ENCODE peak calls at places on chromosomes 13 and 19, in four cellular contexts. R, J, S and E are unnamed samples.

GRCh38 chr19:55552620-55553019 is 7.3 kb upstream of the SBK3 start:
- DNase-seq in J (no peak), S (no peak), R (no peak), E (peak; percentile 7)

GRCh38 chr19:35973487-35973886 is 21.5 kb upstream of the SDHAF1 start:
- DNase-seq in S (no peak), J (no peak), R (no peak), E (no peak)

GRCh38 chr19:28010656-28011055 is 1202.3 kb downstream of the UQCRFS1 start:
- DNase-seq in S (no peak), J (no peak), R (no peak), E (no peak)

GRCh38 chr19:51980116-51980736 is 6.4 kb downstream of the ZNF350 start:
- DNase-seq in R (no peak), J (no peak), S (no peak), E (peak; percentile 50)

GRCh38 chr19:1400281-1401137 is 833 bp downstream of the GAMT start:
- DNase-seq in S (no peak), R (no peak), J (no peak), E (peak; percentile 35)

GRCh38 chr19:49425922-49426592 is 869 bp downstream of the GFY start:
- DNase-seq in J (no peak), S (no peak), R (no peak), E (no peak)

GRCh38 chr13:66563076-66563475 is 667.1 kb downstream of the PCDH9 start:
- DNase-seq in J (no peak), R (no peak), S (no peak), E (no peak)

GRCh38 chr13:46648166-46648607 is 95.2 kb downstream of the LRCH1 start:
- DNase-seq in J (no peak), S (no peak), R (no peak), E (peak; percentile 70)

GRCh38 chr13:27619093-27619705 is 1.1 kb downstream of the LNX2 start:
- DNase-seq in S (no peak), J (no peak), R (no peak), E (peak; percentile 30)

GRCh38 chr13:74438911-74439310 is 304.7 kb upstream of the KLF12 start:
- DNase-seq in R (no peak), J (no peak), S (no peak), E (no peak)

GRCh38 chr13:43196171-43196611 is 172.8 kb downstream of the DNAJC15 start:
- DNase-seq in J (no peak), S (no peak), R (no peak), E (peak; percentile 43)

GRCh38 chr13:108944760-108945159 is 315.3 kb downstream of the MYO16 start:
- DNase-seq in S (no peak), R (no peak), J (no peak), E (peak; percentile 79)

GRCh38 chr13:42277618-42278276 is 5.8 kb downstream of the AKAP11 start:
- DNase-seq in J (no peak), R (no peak), S (no peak), E (no peak)

GRCh38 chr13:34466301-34466700 is 475.8 kb upstream of the NBEA start:
- DNase-seq in S (no peak), J (no peak), R (no peak), E (no peak)

DNA sequence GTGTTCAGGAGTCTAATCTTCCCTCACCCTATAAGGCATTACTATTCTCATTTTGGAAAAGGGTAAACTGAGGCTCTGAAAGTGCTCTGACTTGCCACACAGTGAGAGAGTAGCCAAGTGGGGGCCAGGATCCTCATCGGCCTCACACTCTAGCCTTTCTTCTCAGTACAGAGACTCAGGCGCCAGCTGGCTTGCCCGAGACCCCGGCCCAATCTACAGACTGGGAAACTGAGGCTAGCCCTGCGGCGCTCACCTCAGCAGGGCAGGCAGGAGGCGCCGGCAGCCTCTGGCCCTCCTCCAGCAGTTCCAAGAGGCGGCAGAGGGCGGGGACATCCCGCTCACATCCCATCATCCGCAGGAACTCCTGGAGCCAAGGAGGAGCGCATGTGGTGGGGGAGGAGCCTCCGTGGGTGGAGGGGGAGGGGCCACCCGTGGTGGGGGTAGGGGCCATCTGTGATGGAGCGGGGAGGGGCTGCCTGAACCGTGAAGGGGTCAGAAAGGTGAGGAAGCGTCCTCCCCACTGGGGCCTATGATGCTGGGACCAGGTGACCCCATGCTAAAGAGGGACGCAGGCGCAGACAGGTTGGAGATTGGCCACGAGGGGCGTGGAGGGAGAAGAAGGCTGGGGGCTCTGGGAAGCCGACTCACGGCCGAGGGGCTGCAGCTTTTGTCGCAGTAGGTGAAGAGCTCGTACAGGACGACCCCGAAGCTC is 8.7 kb upstream of the INSL3 start:
- DNase-seq in R (no peak), J (no peak), S (no peak), E (no peak)
- TF ChIP-seq CTCF in R (no peak), J (no peak), S (peak; percentile 25), E (no peak)

GRCh38 chr13:111344471-111345191 is 24.2 kb downstream of the TEX29 start:
- DNase-seq in S (no peak), R (peak; percentile 72), J (peak; percentile 89), E (peak; percentile 16)
- TF ChIP-seq CTCF in S (peak; percentile 64), R (peak; percentile 74), J (peak; percentile 45), E (no peak)

GRCh38 chr19:15813916-15814315 is 1.5 kb downstream of the OR10H1 start:
- DNase-seq in R (no peak), J (no peak), S (no peak), E (no peak)

GRCh38 chr19:15815306-15815705 is at the start of gene OR10H1:
- DNase-seq in R (no peak), J (no peak), S (no peak), E (no peak)

GRCh38 chr19:15811476-15811875 is 4.0 kb downstream of the OR10H1 start:
- DNase-seq in J (no peak), R (no peak), S (no peak), E (no peak)

GRCh38 chr19:15812059-15812722 is 3.3 kb downstream of the OR10H1 start:
- DNase-seq in J (no peak), R (no peak), S (no peak), E (peak; percentile 20)

GRCh38 chr19:15810335-15810734 is 5.1 kb downstream of the OR10H1 start:
- DNase-seq in R (no peak), J (no peak), S (no peak), E (peak; percentile 25)
- TF ChIP-seq CTCF in R (no peak), J (peak; percentile 31), S (no peak), E (no peak)

GRCh38 chr19:8069116-8069973 is 16.8 kb downstream of the CCL25 start:
- DNase-seq in R (peak; percentile 7), J (no peak), S (no peak), E (peak; percentile 27)
- TF ChIP-seq CTCF in R (peak; percentile 80), J (peak; percentile 46), S (peak; percentile 84), E (peak; percentile 62)

GRCh38 chr13:110616103-110617101 is 1.1 kb downstream of the NAXD start:
- DNase-seq in J (no peak), R (no peak), S (no peak), E (peak; percentile 74)
- TF ChIP-seq CTCF in J (no peak), R (no peak), S (peak; percentile 19), E (no peak)

GRCh38 chr19:57351867-57352266 is 796 bp downstream of the ZNF304 start:
- DNase-seq in S (no peak), R (no peak), J (no peak), E (no peak)
- TF ChIP-seq CTCF in S (no peak), R (no peak), J (no peak), E (no peak)

GRCh38 chr19:2945575-2946184 is 909 bp upstream of the ZNF77 start:
- DNase-seq in J (no peak), R (no peak), S (no peak), E (no peak)
- TF ChIP-seq CTCF in J (no peak), R (no peak), S (no peak), E (no peak)

DNA sequence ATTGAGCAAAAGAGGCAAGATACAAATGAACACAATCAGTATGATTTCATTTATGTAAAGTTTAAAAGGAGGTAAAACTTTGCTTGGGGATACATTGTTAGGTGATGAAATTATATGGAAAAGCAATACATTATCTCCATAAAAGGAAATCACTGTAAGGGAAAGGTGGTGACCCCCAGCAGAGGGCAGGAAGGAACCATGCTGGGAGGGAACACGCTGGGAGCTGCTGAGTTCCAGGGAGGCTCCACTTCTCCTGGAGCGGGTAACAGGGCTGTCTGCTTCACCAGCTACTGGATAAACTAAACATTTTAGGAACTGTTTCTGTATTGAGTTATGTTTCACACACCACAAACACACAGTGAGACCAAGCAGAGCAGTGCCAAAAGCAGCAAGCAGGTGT is 91.2 kb downstream of the KATNAL1 start:
- DNase-seq in R (no peak), J (no peak), S (no peak), E (peak; percentile 35)
- TF ChIP-seq CTCF in R (no peak), J (no peak), S (no peak), E (no peak)

DNA sequence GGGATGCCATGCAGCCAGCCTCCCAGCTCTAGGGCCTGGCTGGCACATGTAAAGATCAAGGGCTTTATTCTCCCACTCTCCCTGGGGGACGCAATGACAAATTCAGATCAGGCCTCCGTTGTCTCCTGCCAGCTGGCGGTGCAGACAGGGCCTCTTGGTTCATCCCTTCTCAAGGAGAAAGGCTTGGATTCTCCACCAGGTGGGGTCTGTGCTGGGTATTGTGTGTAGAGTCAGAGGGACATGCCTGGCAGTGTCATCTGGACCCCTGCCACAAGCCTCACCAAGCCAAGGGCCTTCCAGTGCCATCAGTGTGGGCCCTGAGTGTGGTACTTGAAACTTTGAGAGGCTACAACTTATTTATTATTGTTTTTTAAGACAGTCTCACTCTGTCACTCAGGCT is 8.4 kb upstream of the PTPRS start:
- DNase-seq in J (no peak), S (no peak), R (no peak), E (peak; percentile 14)
- TF ChIP-seq CTCF in J (no peak), S (peak; percentile 28), R (no peak), E (no peak)

DNA sequence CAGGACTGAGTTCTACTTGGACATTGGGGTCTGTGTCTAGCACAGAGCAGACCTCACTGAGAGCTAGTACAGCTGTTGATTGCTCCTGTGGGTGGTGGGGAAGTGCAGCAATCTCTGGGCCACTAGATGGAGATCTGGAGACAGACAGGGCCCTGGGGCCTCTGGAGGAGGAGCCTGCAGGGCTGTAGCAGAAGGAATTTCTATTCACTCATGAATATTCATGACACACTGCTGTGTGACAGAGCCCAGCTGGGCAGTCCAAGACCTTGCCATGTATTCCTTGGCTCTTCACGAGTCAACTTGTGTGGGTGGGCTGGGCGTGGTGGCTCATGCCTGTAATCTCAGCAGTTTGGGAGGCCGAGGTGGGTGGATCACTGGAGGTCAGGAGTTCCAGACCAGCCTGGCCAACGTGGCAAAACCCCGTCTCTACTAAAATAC is 37.5 kb downstream of the SUGP2 start:
- DNase-seq in R (peak; percentile 58), S (no peak), J (peak; percentile 70), E (peak; percentile 61)
- TF ChIP-seq CTCF in R (peak; percentile 70), S (peak; percentile 70), J (peak; percentile 47), E (peak; percentile 28)